ENCODE peak calls at places on chromosomes 16 and 17, in five cellular contexts. One of them, this sample, is unnamed.

GRCh38 chr16:49594706-49595534 is 221.3 kb downstream of the C16orf78 start:
- DNase-seq in endothelial cell of umbilical vein: no peak
- DNase-seq in foreskin fibroblast: no peak
- DNase-seq in body of pancreas: no peak
- DNase-seq in AG10803: no peak
- DNase-seq in this sample: no peak

GRCh38 chr17:61307905-61308886 is 91.4 kb upstream of the TBX2 start:
- DNase-seq in AG10803: peak; percentile 98
- DNase-seq in foreskin fibroblast: peak; percentile 98
- DNase-seq in endothelial cell of umbilical vein: no peak
- DNase-seq in body of pancreas: peak; percentile 49
- DNase-seq in this sample: peak; percentile 93

GRCh38 chr16:57297856-57298255 is 13.4 kb upstream of the PLLP start:
- DNase-seq in foreskin fibroblast: no peak
- DNase-seq in body of pancreas: no peak
- DNase-seq in endothelial cell of umbilical vein: no peak
- DNase-seq in AG10803: no peak
- DNase-seq in this sample: no peak

GRCh38 chr17:77405867-77406513 is 265.2 kb downstream of the SEC14L1 start:
- DNase-seq in AG10803: no peak
- DNase-seq in body of pancreas: no peak
- DNase-seq in foreskin fibroblast: no peak
- DNase-seq in endothelial cell of umbilical vein: no peak
- DNase-seq in this sample: no peak

GRCh38 chr16:28981517-28981916 is 3.3 kb upstream of the LAT start:
- DNase-seq in foreskin fibroblast: peak; percentile 36
- DNase-seq in AG10803: no peak
- DNase-seq in body of pancreas: no peak
- DNase-seq in endothelial cell of umbilical vein: no peak
- DNase-seq in this sample: no peak

GRCh38 chr17:48642059-48642842 is 16.1 kb upstream of the HOXB9 start:
- DNase-seq in foreskin fibroblast: no peak
- DNase-seq in AG10803: peak; percentile 59
- DNase-seq in body of pancreas: no peak
- DNase-seq in endothelial cell of umbilical vein: no peak
- DNase-seq in this sample: no peak

GRCh38 chr17:74037320-74037719 is 166.2 kb upstream of the RPL38 start:
- DNase-seq in foreskin fibroblast: no peak
- DNase-seq in body of pancreas: no peak
- DNase-seq in endothelial cell of umbilical vein: no peak
- DNase-seq in AG10803: peak; percentile 6
- DNase-seq in this sample: peak; percentile 13

GRCh38 chr17:7862692-7863437 is 5.1 kb downstream of the CYB5D1 start:
- DNase-seq in AG10803: peak; percentile 48
- DNase-seq in body of pancreas: peak; percentile 58
- DNase-seq in endothelial cell of umbilical vein: peak; percentile 57
- DNase-seq in foreskin fibroblast: peak; percentile 74
- DNase-seq in this sample: peak; percentile 63

GRCh38 chr16:850668-851067 is 50.1 kb upstream of the GNG13 start:
- DNase-seq in AG10803: no peak
- DNase-seq in foreskin fibroblast: no peak
- DNase-seq in body of pancreas: no peak
- DNase-seq in endothelial cell of umbilical vein: no peak
- DNase-seq in this sample: no peak

GRCh38 chr16:47949276-47949675 is 206.5 kb downstream of the ABCC12 start:
- DNase-seq in body of pancreas: no peak
- DNase-seq in AG10803: no peak
- DNase-seq in foreskin fibroblast: no peak
- DNase-seq in endothelial cell of umbilical vein: no peak
- DNase-seq in this sample: no peak

GRCh38 chr16:84975066-84975465 is 36.3 kb downstream of the ZDHHC7 start:
- DNase-seq in endothelial cell of umbilical vein: no peak
- DNase-seq in body of pancreas: no peak
- DNase-seq in AG10803: no peak
- DNase-seq in foreskin fibroblast: no peak
- DNase-seq in this sample: no peak

GRCh38 chr16:14015948-14016347 is 55.2 kb upstream of the MRTFB start:
- DNase-seq in body of pancreas: peak; percentile 54
- DNase-seq in foreskin fibroblast: peak; percentile 92
- DNase-seq in endothelial cell of umbilical vein: peak; percentile 73
- DNase-seq in AG10803: peak; percentile 89
- DNase-seq in this sample: peak; percentile 77

GRCh38 chr17:67452681-67453554 is 75.8 kb downstream of the PITPNC1 start:
- DNase-seq in body of pancreas: no peak
- DNase-seq in endothelial cell of umbilical vein: no peak
- DNase-seq in AG10803: no peak
- DNase-seq in foreskin fibroblast: no peak
- DNase-seq in this sample: no peak

DNA sequence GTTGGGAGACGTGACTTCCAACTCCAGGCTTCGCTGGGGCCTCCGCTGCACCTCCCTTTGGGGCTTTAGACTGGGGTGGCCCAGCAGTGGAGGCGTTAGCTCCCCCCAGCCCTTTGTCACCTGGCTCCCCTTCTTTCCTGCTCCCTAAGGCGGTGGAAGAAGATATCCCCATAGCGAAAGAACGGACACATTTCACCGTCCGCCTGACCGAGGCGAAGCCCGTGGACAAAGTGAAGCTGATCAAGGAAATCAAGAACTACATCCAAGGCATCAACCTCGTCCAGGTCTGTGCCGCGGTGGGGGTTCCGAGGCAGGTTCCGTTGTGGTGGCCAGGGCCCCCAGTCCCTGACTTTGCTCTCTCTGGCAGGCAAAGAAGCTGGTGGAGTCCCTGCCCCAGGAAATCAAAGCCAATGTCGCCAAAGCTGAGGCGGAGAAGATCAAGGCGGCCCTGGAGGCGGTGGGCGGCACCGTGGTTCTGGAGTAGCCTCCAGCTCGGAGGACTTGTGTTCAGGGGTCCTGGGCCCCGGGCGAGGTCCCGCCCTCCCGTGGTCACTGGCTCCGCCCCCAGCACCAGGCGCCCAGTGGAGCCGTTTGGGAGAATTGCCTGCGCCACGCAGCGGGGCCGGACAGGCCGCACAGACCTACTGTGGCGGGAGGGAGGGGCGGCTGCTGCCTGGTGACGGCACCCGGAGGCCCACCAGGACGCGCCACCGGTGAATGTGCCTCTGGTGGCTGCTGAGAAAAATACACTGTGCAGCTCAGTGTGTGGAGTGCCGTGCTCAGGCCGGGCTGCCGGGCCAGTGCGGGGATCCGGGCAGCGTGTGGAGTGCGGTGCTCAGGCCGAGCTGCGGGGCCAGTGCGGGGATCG is 3.8 kb downstream of the MRPL12 start:
- DNase-seq in body of pancreas: no peak
- DNase-seq in foreskin fibroblast: no peak
- DNase-seq in AG10803: no peak
- DNase-seq in endothelial cell of umbilical vein: no peak
- DNase-seq in this sample: no peak
- TF ChIP-seq CTCF in body of pancreas: no peak
- TF ChIP-seq CTCF in foreskin fibroblast: no peak
- TF ChIP-seq CTCF in AG10803: no peak
- TF ChIP-seq CTCF in endothelial cell of umbilical vein: no peak
- TF ChIP-seq CTCF in this sample: no peak

DNA sequence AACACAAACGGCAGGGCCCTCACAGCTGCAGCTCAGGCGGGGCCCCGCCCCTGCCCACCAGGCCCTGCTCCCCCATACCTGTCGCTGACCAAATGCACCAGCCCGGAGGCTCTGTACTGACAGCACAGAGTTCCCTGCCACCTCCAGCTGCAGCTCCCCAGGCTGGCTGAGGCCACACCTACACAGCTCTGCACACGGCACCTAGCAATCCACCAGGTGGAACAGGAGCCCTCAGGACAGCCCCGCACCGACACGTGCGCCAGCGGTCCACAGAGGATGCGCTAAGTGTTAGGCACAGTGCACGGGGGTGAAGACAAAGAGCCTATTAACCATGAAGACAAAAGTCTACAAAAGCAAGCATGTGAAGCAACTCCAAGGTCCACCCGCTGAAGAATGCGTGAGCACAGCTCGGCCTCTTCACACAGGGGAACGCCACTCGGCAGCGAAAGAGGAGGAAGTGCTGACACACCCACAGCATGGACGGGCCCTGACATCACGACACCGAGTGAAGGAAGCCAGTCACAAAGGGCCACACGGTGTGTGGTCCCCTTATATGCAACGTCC is 5.4 kb downstream of the ZCCHC14 start:
- DNase-seq in AG10803: peak; percentile 55
- DNase-seq in foreskin fibroblast: peak; percentile 51
- DNase-seq in body of pancreas: peak; percentile 88
- DNase-seq in endothelial cell of umbilical vein: no peak
- DNase-seq in this sample: peak; percentile 48
- H3K4me3 ChIP-seq in AG10803: peak overlapping the region; percentile 12
- H3K4me3 ChIP-seq in foreskin fibroblast: peak overlapping the region; percentile 29
- H3K4me3 ChIP-seq in body of pancreas: no peak overlapping the region
- H3K4me3 ChIP-seq in endothelial cell of umbilical vein: no peak overlapping the region
- H3K4me3 ChIP-seq in this sample: no peak overlapping the region

GRCh38 chr16:24800586-24800985 is 45.2 kb upstream of the SLC5A11 start:
- DNase-seq in foreskin fibroblast: peak; percentile 38
- DNase-seq in endothelial cell of umbilical vein: peak; percentile 35
- DNase-seq in body of pancreas: no peak
- DNase-seq in AG10803: peak; percentile 20
- DNase-seq in this sample: peak; percentile 51
- TF ChIP-seq CTCF in foreskin fibroblast: peak; percentile 12
- TF ChIP-seq CTCF in endothelial cell of umbilical vein: peak; percentile 24
- TF ChIP-seq CTCF in body of pancreas: no peak
- TF ChIP-seq CTCF in AG10803: peak; percentile 41
- TF ChIP-seq CTCF in this sample: peak; percentile 43

DNA sequence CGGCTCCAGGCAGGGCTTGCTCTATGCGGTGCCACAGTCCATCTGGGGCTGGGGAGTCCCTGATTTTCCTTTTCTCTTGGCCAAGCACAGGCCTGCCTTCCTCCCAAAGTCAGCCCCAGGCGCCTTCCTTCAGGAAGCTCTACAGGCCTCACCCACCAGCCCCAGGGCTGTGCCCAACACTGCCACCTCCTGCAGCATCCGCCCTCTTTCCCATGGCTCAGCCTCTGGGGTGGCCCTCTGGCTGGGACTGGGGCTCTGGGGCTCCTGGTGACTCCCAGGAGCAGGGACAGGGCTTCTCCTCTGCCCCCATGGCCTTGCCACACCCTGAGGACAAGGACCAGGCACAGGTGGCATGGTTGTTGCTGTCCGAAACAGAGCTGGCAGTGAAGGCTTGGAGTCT is 817 bp downstream of the ITGB4 start:
- DNase-seq in AG10803: no peak
- DNase-seq in endothelial cell of umbilical vein: no peak
- DNase-seq in body of pancreas: peak; percentile 18
- DNase-seq in foreskin fibroblast: no peak
- DNase-seq in this sample: no peak
- H3K4me3 ChIP-seq in AG10803: no peak overlapping the region
- H3K4me3 ChIP-seq in endothelial cell of umbilical vein: no peak overlapping the region
- H3K4me3 ChIP-seq in body of pancreas: no peak overlapping the region
- H3K4me3 ChIP-seq in foreskin fibroblast: no peak overlapping the region
- H3K4me3 ChIP-seq in this sample: no peak overlapping the region

GRCh38 chr17:28711723-28712036 is at the start of gene PROCA1:
- DNase-seq in foreskin fibroblast: no peak
- DNase-seq in endothelial cell of umbilical vein: no peak
- DNase-seq in body of pancreas: no peak
- DNase-seq in AG10803: no peak
- DNase-seq in this sample: no peak
- TF ChIP-seq CTCF in foreskin fibroblast: no peak
- TF ChIP-seq CTCF in endothelial cell of umbilical vein: no peak
- TF ChIP-seq CTCF in body of pancreas: no peak
- TF ChIP-seq CTCF in AG10803: no peak
- TF ChIP-seq CTCF in this sample: no peak